ENCODE peak calls at places on chromosomes 6 and 20, in seven cellular contexts. U is testis, X is uterus, O is AG09309, R is A549, G is body of pancreas, N is sigmoid colon. C is an unnamed sample.

GRCh38 chr6:5781966-5782556 is 224.7 kb downstream of the NRN1 start:
- DNase-seq in X (no peak), U (no peak), N (no peak), R (no peak), O (no peak), G (no peak), C (no peak)

GRCh38 chr6:26141378-26141901 is 54.2 kb downstream of the HFE start:
- DNase-seq in U (peak), O (no peak), N (no peak), R (no peak), G (peak), X (no peak), C (no peak)

GRCh38 chr6:158789115-158789917 is 29.9 kb downstream of the EZR start:
- DNase-seq in O (no peak), N (no peak), R (no peak), X (no peak), U (no peak), G (peak), C (no peak)

GRCh38 chr6:8499540-8499939 is 64.2 kb upstream of the SLC35B3 start:
- DNase-seq in G (no peak), O (no peak), U (no peak), X (no peak), N (no peak), R (no peak), C (no peak)

GRCh38 chr20:24018796-24019195 is 30.2 kb upstream of the GGTLC1 start:
- DNase-seq in U (no peak), G (no peak), X (no peak), N (no peak), R (no peak), O (no peak), C (no peak)

GRCh38 chr6:140828833-140829232 is 1303.9 kb upstream of the GJE1 start:
- DNase-seq in X (no peak), G (no peak), R (no peak), N (no peak), O (no peak), U (no peak), C (no peak)

GRCh38 chr6:63580704-63580961 is 8.4 kb downstream of the LOC128125822 start:
- DNase-seq in O (no peak), U (no peak), R (no peak), N (no peak), G (no peak), X (no peak), C (no peak)

GRCh38 chr6:165231581-165232276 is 77.7 kb downstream of the C6orf118 start:
- DNase-seq in G (no peak), U (peak), N (no peak), X (no peak), O (peak), R (peak), C (no peak)

GRCh38 chr6:43833223-43833995 is 63.4 kb downstream of the VEGFA start:
- DNase-seq in X (no peak), R (no peak), G (peak), U (no peak), N (no peak), O (no peak), C (no peak)

GRCh38 chr20:31815408-31816188 is 3.6 kb upstream of the MYLK2 start:
- DNase-seq in G (no peak), U (no peak), O (no peak), X (no peak), N (no peak), R (no peak), C (peak)

GRCh38 chr20:50776122-50776795 is 18.6 kb upstream of the BCAS4 start:
- DNase-seq in O (no peak), R (no peak), X (peak), N (peak), G (no peak), U (no peak), C (no peak)

GRCh38 chr6:147054158-147054557 is 150.1 kb upstream of the STXBP5 start:
- DNase-seq in O (no peak), X (no peak), R (no peak), N (no peak), U (no peak), G (no peak), C (no peak)

GRCh38 chr6:166707045-166707444 is 80.0 kb upstream of the RPS6KA2 start:
- DNase-seq in R (peak), X (no peak), U (peak), G (peak), O (no peak), N (no peak), C (no peak)

GRCh38 chr6:86744048-86744447 is 193.3 kb upstream of the HTR1E start:
- DNase-seq in N (no peak), O (no peak), G (no peak), R (no peak), X (no peak), U (no peak), C (no peak)

GRCh38 chr6:4169028-4169789 is 33.8 kb upstream of the ECI2 start:
- DNase-seq in G (no peak), O (peak), U (no peak), X (no peak), R (no peak), N (no peak), C (no peak)

GRCh38 chr6:169824021-169824420 is 72.6 kb downstream of the ERMARD start:
- DNase-seq in O (no peak), R (no peak), G (no peak), N (no peak), X (peak), U (peak), C (no peak)

GRCh38 chr20:48489656-48490055 is 338.1 kb downstream of the PREX1 start:
- DNase-seq in O (no peak), U (no peak), X (no peak), N (no peak), R (no peak), G (no peak), C (no peak)

GRCh38 chr20:40467014-40467413 is 222.0 kb downstream of the MAFB start:
- DNase-seq in X (no peak), U (peak), N (no peak), R (no peak), G (no peak), O (no peak), C (no peak)

GRCh38 chr6:143060354-143060805 is 309 bp upstream of the AIG1 start:
- DNase-seq in U (peak), X (peak), G (peak), N (peak), R (peak), O (peak), C (peak)

GRCh38 chr6:140314675-140315074 is 940.2 kb upstream of the CITED2 start:
- DNase-seq in G (no peak), N (no peak), X (no peak), U (no peak), R (no peak), O (no peak), C (no peak)

GRCh38 chr6:98894810-98895209 is 52.9 kb downstream of the FBXL4 start:
- DNase-seq in O (no peak), G (no peak), N (no peak), X (no peak), R (no peak), U (no peak), C (no peak)

GRCh38 chr20:46568570-46569129 is 18.2 kb upstream of the OCSTAMP start:
- DNase-seq in U (peak), R (no peak), X (peak), O (peak), G (peak), N (peak), C (no peak)

GRCh38 chr6:33995873-33996475 is 149.9 kb downstream of the GRM4 start:
- DNase-seq in R (no peak), N (peak), X (no peak), U (no peak), G (no peak), O (no peak), C (no peak)

GRCh38 chr20:53294804-53295203 is 298.8 kb downstream of the ZNF217 start:
- DNase-seq in R (no peak), O (no peak), N (no peak), U (no peak), G (no peak), X (no peak), C (no peak)

GRCh38 chr6:36682328-36683144 is 4.0 kb downstream of the CDKN1A start:
- DNase-seq in O (no peak), N (peak), R (no peak), U (peak), X (no peak), G (peak), C (no peak)

GRCh38 chr6:44800171-44800671 is 412.7 kb downstream of the CDC5L start:
- DNase-seq in X (peak), G (peak), N (no peak), U (peak), O (no peak), R (peak), C (no peak)

GRCh38 chr20:15789083-15789482 is 784.2 kb downstream of the KIF16B start:
- DNase-seq in N (no peak), U (no peak), X (no peak), R (no peak), O (no peak), G (no peak), C (no peak)

GRCh38 chr6:131958551-131959470 is 7.6 kb upstream of the CCN2 start:
- DNase-seq in G (peak), U (no peak), O (no peak), R (no peak), X (no peak), N (no peak), C (no peak)

GRCh38 chr6:17714879-17715860 is 8.4 kb upstream of the NUP153 start:
- DNase-seq in G (no peak), O (peak), U (no peak), X (no peak), R (peak), N (no peak), C (no peak)

GRCh38 chr6:14676084-14676483 is 558.5 kb downstream of the CD83 start:
- DNase-seq in O (no peak), X (no peak), G (no peak), U (no peak), R (no peak), N (no peak), C (no peak)

GRCh38 chr20:12372557-12372956 is 454.9 kb downstream of the BTBD3 start:
- DNase-seq in G (no peak), O (no peak), U (no peak), N (no peak), R (no peak), X (no peak), C (no peak)

GRCh38 chr20:46959081-46959692 is 64.5 kb downstream of the EYA2 start:
- DNase-seq in R (peak), X (no peak), N (no peak), G (no peak), O (peak), U (no peak), C (no peak)

GRCh38 chr6:106324726-106325335 is 729 bp downstream of the ATG5 start:
- DNase-seq in O (no peak), N (no peak), X (no peak), R (no peak), G (no peak), U (no peak), C (no peak)

GRCh38 chr6:4577406-4577805 is 198.8 kb upstream of the CDYL start:
- DNase-seq in O (peak), N (no peak), U (no peak), X (no peak), G (peak), R (no peak), C (no peak)

DNA sequence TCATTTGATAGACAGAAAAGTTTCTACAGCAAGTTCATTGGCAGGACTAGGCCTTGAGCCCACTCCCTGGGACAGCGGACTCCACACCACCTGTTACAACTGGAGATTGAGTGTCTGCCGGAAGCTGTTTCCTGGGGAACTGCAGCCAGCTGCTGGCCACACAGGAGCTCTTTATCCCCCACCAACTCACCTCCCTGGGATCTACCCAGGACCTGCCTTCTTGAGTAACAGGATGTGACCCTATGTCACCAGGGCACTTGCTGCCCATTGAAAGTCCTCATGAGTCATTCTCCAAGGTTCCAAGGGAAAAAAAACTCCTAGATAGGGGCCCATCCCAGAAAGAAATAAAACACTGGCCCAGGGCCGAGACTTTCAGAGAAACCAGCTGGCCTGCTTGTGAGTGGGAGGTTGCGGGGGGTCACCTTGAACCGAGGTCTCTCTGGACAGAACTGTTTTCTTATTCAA is 37.4 kb upstream of the SLC9A8 start:
- DNase-seq in O (no peak), G (peak), N (peak), U (peak), R (peak), X (peak), C (no peak)
- TF ChIP-seq CTCF in O (no peak), G (no peak), N (no peak), U (no peak), R (no peak), X (no peak), C (no peak)

GRCh38 chr6:7389451-7390217 is at the start of the genes CAGE1 and RIOK1:
- DNase-seq in U (peak), G (peak), X (peak), N (peak), R (peak), O (peak), C (peak)
- TF ChIP-seq CTCF in U (no peak), G (no peak), X (peak), N (no peak), R (no peak), O (peak), C (peak)

GRCh38 chr6:27174958-27175357 is 72.5 kb upstream of the PRSS16 start:
- DNase-seq in U (no peak), R (no peak), O (no peak), N (no peak), X (no peak), G (no peak), C (no peak)

GRCh38 chr6:27178860-27179259 is 68.6 kb upstream of the PRSS16 start:
- DNase-seq in N (no peak), O (no peak), X (no peak), R (no peak), G (no peak), U (no peak), C (no peak)

GRCh38 chr6:27178001-27178730 is 69.3 kb upstream of the PRSS16 start:
- DNase-seq in G (peak), O (no peak), U (peak), R (peak), X (peak), N (peak), C (no peak)

GRCh38 chr6:27176096-27176495 is 71.4 kb upstream of the PRSS16 start:
- DNase-seq in N (no peak), R (no peak), O (no peak), G (no peak), X (no peak), U (no peak), C (no peak)

GRCh38 chr6:27177454-27178000 is 70.0 kb upstream of the PRSS16 start:
- DNase-seq in O (no peak), G (peak), N (peak), U (peak), R (peak), X (peak), C (no peak)
- TF ChIP-seq CTCF in O (peak), G (peak), N (peak), U (peak), R (no peak), X (no peak), C (peak)

DNA sequence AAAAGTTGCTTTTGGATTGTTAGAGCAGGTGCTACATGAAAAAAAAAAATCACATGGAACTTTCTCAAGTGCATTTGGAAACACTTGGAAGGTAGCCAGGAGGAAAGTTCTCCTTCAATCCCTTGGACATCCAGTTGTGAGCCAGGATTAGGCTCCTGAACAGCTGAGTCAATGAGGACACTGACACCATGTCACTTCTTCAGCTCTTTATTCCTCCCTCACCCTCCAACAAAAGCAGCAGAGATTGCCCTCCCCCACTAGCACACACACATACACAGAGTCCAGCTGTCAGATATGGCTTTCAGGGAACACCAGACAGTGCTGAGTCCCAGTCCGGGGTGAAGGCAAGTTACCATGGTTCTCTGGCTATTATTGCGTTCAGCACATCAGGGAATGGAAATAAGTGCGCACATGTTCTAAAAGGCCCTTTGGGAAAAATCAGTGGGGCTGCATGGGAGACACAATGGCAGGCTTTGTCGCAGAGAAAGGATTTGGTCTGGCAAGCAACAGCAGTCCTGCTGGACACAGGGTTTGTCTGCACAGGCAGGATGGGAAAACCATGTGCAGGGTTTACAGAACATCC is 124.7 kb upstream of the MARCKS start:
- DNase-seq in G (peak), U (peak), O (no peak), X (peak), R (no peak), N (peak), C (no peak)
- TF ChIP-seq CTCF in G (no peak), U (no peak), O (no peak), X (no peak), R (no peak), N (no peak), C (peak)

GRCh38 chr6:116876635-116877611 is at the start of gene RFX6:
- DNase-seq in O (no peak), N (no peak), G (peak), R (peak), X (no peak), U (peak), C (no peak)

GRCh38 chr6:116883005-116883404 is 6.0 kb downstream of the RFX6 start:
- DNase-seq in N (no peak), O (no peak), U (no peak), X (no peak), G (no peak), R (no peak), C (no peak)

GRCh38 chr6:116884530-116884929 is 7.5 kb downstream of the RFX6 start:
- DNase-seq in G (no peak), N (no peak), O (no peak), U (no peak), X (no peak), R (no peak), C (no peak)

GRCh38 chr6:116877743-116878142 is 701 bp downstream of the RFX6 start:
- DNase-seq in G (no peak), O (no peak), X (no peak), N (no peak), R (no peak), U (no peak), C (no peak)

DNA sequence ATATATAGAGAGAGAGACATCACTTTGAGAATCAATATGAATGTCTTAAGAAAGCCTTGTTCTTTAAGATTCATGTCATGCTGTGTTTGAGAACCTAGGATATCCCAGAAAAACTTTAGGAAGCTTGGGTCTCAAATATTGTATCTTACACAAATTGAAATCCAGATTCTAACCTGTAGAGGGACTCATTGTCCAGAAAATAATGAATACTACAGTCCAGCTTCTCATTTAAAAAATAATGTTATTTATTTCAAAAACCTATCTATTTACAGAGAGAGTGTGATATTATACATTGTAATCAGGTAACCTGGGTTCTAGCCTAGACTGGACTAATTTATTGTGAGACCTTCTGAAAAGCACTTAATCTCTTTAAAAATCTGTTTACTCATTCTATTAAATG is 4.2 kb downstream of the RFX6 start:
- DNase-seq in O (no peak), G (no peak), N (no peak), U (no peak), R (no peak), X (no peak), C (no peak)
- TF ChIP-seq CTCF in O (no peak), G (no peak), N (no peak), U (no peak), R (peak), X (no peak), C (peak)

DNA sequence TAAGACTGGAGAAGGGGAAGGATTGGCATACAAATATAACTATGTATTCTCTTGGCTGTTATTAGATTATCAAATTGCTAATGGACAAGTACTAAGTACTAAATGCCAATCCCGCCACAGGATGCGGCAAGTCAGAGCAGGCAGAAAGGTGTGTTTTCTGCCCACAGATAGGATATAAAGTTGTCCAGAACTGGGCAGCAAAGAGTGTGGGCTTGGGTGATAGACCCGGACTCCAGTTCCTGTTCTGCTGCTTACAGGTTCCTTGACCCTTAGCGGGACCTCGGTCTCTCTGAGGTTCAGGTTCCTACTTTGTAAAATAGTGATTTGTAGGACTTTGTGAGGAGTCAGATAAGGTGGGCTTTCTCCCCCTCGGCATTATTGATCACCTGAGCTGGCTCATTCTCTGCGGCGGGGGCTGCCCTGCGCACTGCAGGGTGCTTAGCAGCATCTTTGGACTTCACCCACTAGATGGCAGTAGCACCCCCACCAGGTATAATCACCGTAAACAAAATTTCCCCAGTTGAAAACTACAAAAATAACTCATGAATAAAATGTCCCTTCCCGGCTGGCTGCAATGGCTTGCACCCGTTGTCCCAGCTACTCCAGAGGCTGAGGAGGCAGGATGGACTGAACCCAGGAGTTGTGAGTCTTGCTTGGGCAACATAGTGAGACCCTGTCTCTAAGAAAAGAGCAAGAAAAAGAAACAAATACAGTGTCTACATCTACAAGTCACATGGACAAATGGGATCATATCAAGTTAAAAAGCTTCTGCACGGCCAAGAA is 193.1 kb downstream of the DOK5 start:
- DNase-seq in R (peak), U (peak), G (peak), O (no peak), N (no peak), X (no peak), C (no peak)
- TF ChIP-seq CTCF in R (peak), U (peak), G (peak), O (peak), N (peak), X (no peak), C (peak)

GRCh38 chr6:100230115-100230975 is 234.4 kb downstream of the SIM1 start:
- DNase-seq in U (no peak), N (no peak), G (no peak), O (no peak), X (no peak), R (no peak), C (no peak)

GRCh38 chr6:100229512-100229911 is 235.2 kb downstream of the SIM1 start:
- DNase-seq in R (no peak), G (peak), U (no peak), N (no peak), X (no peak), O (no peak), C (no peak)

GRCh38 chr6:100226811-100227210 is 232.8 kb upstream of the MCHR2 start:
- DNase-seq in R (no peak), N (no peak), X (no peak), O (no peak), U (no peak), G (no peak), C (no peak)

GRCh38 chr6:100230976-100231316 is 233.8 kb downstream of the SIM1 start:
- DNase-seq in O (no peak), N (no peak), G (no peak), R (no peak), U (no peak), X (no peak), C (no peak)

GRCh38 chr6:100228437-100229424 is 234.7 kb upstream of the MCHR2 start:
- DNase-seq in O (no peak), U (peak), R (peak), N (peak), X (peak), G (peak), C (peak)
- TF ChIP-seq CTCF in O (peak), U (no peak), R (no peak), N (no peak), X (no peak), G (no peak), C (peak)

C was measured in chondrocyte.